ENCODE peak calls at places on chromosome 13, in nine cellular contexts. S is D341Med; L is stimulated activated CD8-positive, alpha-beta memory T cell treated with anti-CD3 and anti-CD28 coated beads, Interleukin-4, amount 100 ng/mL, for 1 hour; G is memory B cell; X is PC-9; F is HTR-8/SVneo; V is fibroblast of the conjunctiva; T is lower lobe of right lung; K is NCI-H2227 treated with DMSO at 0.1 percent for 48 hours. O is an unnamed sample.

GRCh38 chr13:95176611-95177259 is 124.5 kb downstream of the ABCC4 start:
- DNase-seq in S (no peak), L (no peak), G (no peak), X (no peak), F (no peak), V (no peak), T (no peak), K (no peak), O (no peak)

GRCh38 chr13:92414851-92415250 is 811.8 kb upstream of the GPC6 start:
- DNase-seq in S (no peak), L (no peak), G (no peak), X (no peak), F (no peak), V (no peak), T (no peak), K (no peak), O (no peak)

GRCh38 chr13:65843314-65843731 is 1386.8 kb downstream of the PCDH9 start:
- DNase-seq in S (no peak), L (no peak), G (no peak), X (no peak), F (no peak), V (no peak), T (peak), K (no peak), O (peak)

GRCh38 chr13:69683921-69684663 is 423.5 kb upstream of the ATXN8OS start:
- DNase-seq in S (no peak), L (no peak), G (no peak), X (no peak), F (no peak), V (no peak), T (no peak), K (no peak), O (peak)

GRCh38 chr13:51731759-51732158 is 72.2 kb downstream of the DHRS12 start:
- DNase-seq in S (no peak), L (no peak), G (no peak), X (no peak), F (peak), V (peak), T (no peak), K (no peak), O (no peak)

GRCh38 chr13:67204731-67205130 is 25.4 kb downstream of the PCDH9 start:
- DNase-seq in S (no peak), L (no peak), G (no peak), X (no peak), F (no peak), V (no peak), T (no peak), K (no peak), O (no peak)

GRCh38 chr13:99859178-99860177 is 112.1 kb downstream of the ZIC5 start:
- DNase-seq in S (no peak), L (peak), G (no peak), X (no peak), F (no peak), V (no peak), T (no peak), K (no peak), O (no peak)

GRCh38 chr13:90168953-90169352 is 1178.5 kb upstream of the MIR17HG start:
- DNase-seq in S (no peak), L (no peak), G (no peak), X (no peak), F (no peak), V (no peak), T (no peak), K (no peak), O (no peak)

GRCh38 chr13:90105881-90106496 is 1241.5 kb upstream of the MIR17HG start:
- DNase-seq in S (no peak), L (no peak), G (no peak), X (no peak), F (peak), V (no peak), T (no peak), K (no peak), O (no peak)

O was measured in upper lobe of left lung.